ENCODE peak calls at places on chromosome 22, in four cellular contexts. One of them, this sample, is unnamed.

GRCh38 chr22:43435851-43436535 is 24.2 kb downstream of the MPPED1 start:
- DNase-seq in activated naive CD8-positive, alpha-beta T cell treated with anti-CD3 and anti-CD28 coated beads for 36 hours: no peak
- DNase-seq in HEK293T: no peak
- DNase-seq in endothelial cell: no peak
- DNase-seq in this sample: no peak

GRCh38 chr22:36808611-36809344 is 8.1 kb downstream of the PVALB start:
- DNase-seq in activated naive CD8-positive, alpha-beta T cell treated with anti-CD3 and anti-CD28 coated beads for 36 hours: no peak
- DNase-seq in endothelial cell: no peak
- DNase-seq in HEK293T: no peak
- DNase-seq in this sample: no peak

GRCh38 chr22:19111140-19111539 is 11.1 kb downstream of the DGCR2 start:
- DNase-seq in activated naive CD8-positive, alpha-beta T cell treated with anti-CD3 and anti-CD28 coated beads for 36 hours: no peak
- DNase-seq in endothelial cell: no peak
- DNase-seq in HEK293T: no peak
- DNase-seq in this sample: no peak

GRCh38 chr22:23072035-23072910 is 2.0 kb downstream of the GNAZ start:
- DNase-seq in endothelial cell: no peak
- DNase-seq in activated naive CD8-positive, alpha-beta T cell treated with anti-CD3 and anti-CD28 coated beads for 36 hours: no peak
- DNase-seq in HEK293T: no peak
- DNase-seq in this sample: no peak

GRCh38 chr22:25747245-25747944 is 5.4 kb downstream of the MYO18B start:
- DNase-seq in HEK293T: no peak
- DNase-seq in activated naive CD8-positive, alpha-beta T cell treated with anti-CD3 and anti-CD28 coated beads for 36 hours: no peak
- DNase-seq in endothelial cell: no peak
- DNase-seq in this sample: no peak

GRCh38 chr22:19943665-19944026 is 2.0 kb upstream of the TXNRD2 start:
- DNase-seq in activated naive CD8-positive, alpha-beta T cell treated with anti-CD3 and anti-CD28 coated beads for 36 hours: no peak
- DNase-seq in HEK293T: no peak
- DNase-seq in endothelial cell: no peak
- DNase-seq in this sample: no peak

GRCh38 chr22:41003041-41003440 is 51.9 kb downstream of the RBX1 start:
- DNase-seq in HEK293T: no peak
- DNase-seq in activated naive CD8-positive, alpha-beta T cell treated with anti-CD3 and anti-CD28 coated beads for 36 hours: no peak
- DNase-seq in endothelial cell: peak; percentile 25
- DNase-seq in this sample: no peak

GRCh38 chr22:43996170-43996980 is 27.7 kb upstream of the PARVB start:
- DNase-seq in endothelial cell: peak; percentile 36
- DNase-seq in activated naive CD8-positive, alpha-beta T cell treated with anti-CD3 and anti-CD28 coated beads for 36 hours: peak; percentile 66
- DNase-seq in HEK293T: no peak
- DNase-seq in this sample: no peak

GRCh38 chr22:48858121-48858520 is 969.6 kb downstream of the BRD1 start:
- DNase-seq in HEK293T: no peak
- DNase-seq in activated naive CD8-positive, alpha-beta T cell treated with anti-CD3 and anti-CD28 coated beads for 36 hours: no peak
- DNase-seq in endothelial cell: no peak
- DNase-seq in this sample: no peak

GRCh38 chr22:24938741-24939341 is 7.7 kb downstream of the LHFPL7 start:
- DNase-seq in HEK293T: peak; percentile 82
- DNase-seq in activated naive CD8-positive, alpha-beta T cell treated with anti-CD3 and anti-CD28 coated beads for 36 hours: no peak
- DNase-seq in endothelial cell: peak; percentile 51
- DNase-seq in this sample: peak; percentile 64

GRCh38 chr22:44182591-44183588 is 2.2 kb downstream of the PARVG start:
- DNase-seq in activated naive CD8-positive, alpha-beta T cell treated with anti-CD3 and anti-CD28 coated beads for 36 hours: peak; percentile 59
- DNase-seq in endothelial cell: no peak
- DNase-seq in HEK293T: no peak
- DNase-seq in this sample: no peak

GRCh38 chr22:19412478-19412877 is 19.1 kb downstream of the HIRA start:
- DNase-seq in activated naive CD8-positive, alpha-beta T cell treated with anti-CD3 and anti-CD28 coated beads for 36 hours: no peak
- DNase-seq in endothelial cell: no peak
- DNase-seq in HEK293T: no peak
- DNase-seq in this sample: no peak

GRCh38 chr22:29309332-29310064 is 3.0 kb downstream of the GAS2L1 start:
- DNase-seq in endothelial cell: no peak
- DNase-seq in activated naive CD8-positive, alpha-beta T cell treated with anti-CD3 and anti-CD28 coated beads for 36 hours: no peak
- DNase-seq in HEK293T: no peak
- DNase-seq in this sample: no peak

GRCh38 chr22:41288245-41288946 is 2.4 kb upstream of the RANGAP1 start:
- DNase-seq in endothelial cell: peak; percentile 22
- DNase-seq in HEK293T: no peak
- DNase-seq in activated naive CD8-positive, alpha-beta T cell treated with anti-CD3 and anti-CD28 coated beads for 36 hours: no peak
- DNase-seq in this sample: no peak

GRCh38 chr22:46829140-46829891 is 66.9 kb downstream of the TBC1D22A start:
- DNase-seq in HEK293T: no peak
- DNase-seq in activated naive CD8-positive, alpha-beta T cell treated with anti-CD3 and anti-CD28 coated beads for 36 hours: no peak
- DNase-seq in endothelial cell: no peak
- DNase-seq in this sample: peak; percentile 46